ENCODE peak calls at places on chromosome 17, in seven cellular contexts. M is stomach, R is A673, Z is thoracic aorta, O is suprapubic skin, P is cardiac muscle cell, U is AG04450. W is an unnamed sample.

GRCh38 chr17:78653382-78653781 is 76.2 kb upstream of the DNAH17 start:
- DNase-seq in M (no peak), U (no peak), P (no peak), R (no peak), Z (no peak), O (no peak), W (no peak)

GRCh38 chr17:29807520-29808361 is 122.3 kb downstream of the SSH2 start:
- DNase-seq in R (peak), Z (no peak), P (peak), M (peak), U (peak), O (no peak), W (peak)

GRCh38 chr17:11412653-11413052 is 171.6 kb downstream of the SHISA6 start:
- DNase-seq in O (no peak), U (no peak), R (peak), P (no peak), Z (no peak), M (no peak), W (peak)

GRCh38 chr17:45228121-45228941 is 6.6 kb downstream of the FMNL1 start:
- DNase-seq in R (no peak), O (no peak), U (no peak), M (no peak), Z (no peak), P (no peak), W (no peak)

GRCh38 chr17:68356520-68356919 is 65.2 kb downstream of the ARSG start:
- DNase-seq in R (no peak), Z (no peak), P (no peak), M (no peak), U (no peak), O (no peak), W (no peak)

GRCh38 chr17:29622337-29623282 is at the start of gene CORO6:
- DNase-seq in R (peak), Z (no peak), U (no peak), M (peak), P (peak), O (no peak), W (no peak)

GRCh38 chr17:13544755-13545154 is 57.0 kb downstream of the HS3ST3A1 start:
- DNase-seq in P (no peak), R (no peak), U (no peak), O (no peak), Z (no peak), M (no peak), W (no peak)

GRCh38 chr17:55117063-55117611 is 147.6 kb upstream of the HLF start:
- DNase-seq in M (no peak), R (peak), O (no peak), P (no peak), U (no peak), Z (no peak), W (no peak)

GRCh38 chr17:75542184-75542583 is 16.7 kb downstream of the LLGL2 start:
- DNase-seq in Z (no peak), R (no peak), O (no peak), M (peak), U (no peak), P (no peak), W (no peak)

GRCh38 chr17:3447625-3448024 is 14.0 kb upstream of the OR1E2 start:
- DNase-seq in M (no peak), P (no peak), O (no peak), R (peak), U (no peak), Z (no peak), W (no peak)

GRCh38 chr17:2551493-2551892 is 39.8 kb upstream of the METTL16 start:
- DNase-seq in R (no peak), O (no peak), P (peak), Z (no peak), U (no peak), M (no peak), W (no peak)

GRCh38 chr17:13864551-13864950 is 204.8 kb upstream of the COX10 start:
- DNase-seq in P (no peak), O (no peak), M (no peak), U (no peak), R (no peak), Z (no peak), W (no peak)

GRCh38 chr17:68539536-68540469 is 27.6 kb downstream of the PRKAR1A start:
- DNase-seq in O (no peak), Z (no peak), U (no peak), R (no peak), M (peak), P (peak), W (peak)

GRCh38 chr17:46853896-46854444 is 2.6 kb downstream of the WNT9B start:
- DNase-seq in M (no peak), U (no peak), O (no peak), R (no peak), Z (no peak), P (no peak), W (no peak)

GRCh38 chr17:46850688-46851028 is 725 bp upstream of the WNT9B start:
- DNase-seq in Z (no peak), R (no peak), P (no peak), O (no peak), U (no peak), M (no peak), W (no peak)

GRCh38 chr17:46848534-46848933 is 2.8 kb upstream of the WNT9B start:
- DNase-seq in R (no peak), P (no peak), M (no peak), O (no peak), U (no peak), Z (no peak), W (no peak)

GRCh38 chr17:46854515-46854914 is 3.1 kb downstream of the WNT9B start:
- DNase-seq in P (no peak), R (no peak), U (no peak), M (no peak), O (no peak), Z (no peak), W (no peak)

DNA sequence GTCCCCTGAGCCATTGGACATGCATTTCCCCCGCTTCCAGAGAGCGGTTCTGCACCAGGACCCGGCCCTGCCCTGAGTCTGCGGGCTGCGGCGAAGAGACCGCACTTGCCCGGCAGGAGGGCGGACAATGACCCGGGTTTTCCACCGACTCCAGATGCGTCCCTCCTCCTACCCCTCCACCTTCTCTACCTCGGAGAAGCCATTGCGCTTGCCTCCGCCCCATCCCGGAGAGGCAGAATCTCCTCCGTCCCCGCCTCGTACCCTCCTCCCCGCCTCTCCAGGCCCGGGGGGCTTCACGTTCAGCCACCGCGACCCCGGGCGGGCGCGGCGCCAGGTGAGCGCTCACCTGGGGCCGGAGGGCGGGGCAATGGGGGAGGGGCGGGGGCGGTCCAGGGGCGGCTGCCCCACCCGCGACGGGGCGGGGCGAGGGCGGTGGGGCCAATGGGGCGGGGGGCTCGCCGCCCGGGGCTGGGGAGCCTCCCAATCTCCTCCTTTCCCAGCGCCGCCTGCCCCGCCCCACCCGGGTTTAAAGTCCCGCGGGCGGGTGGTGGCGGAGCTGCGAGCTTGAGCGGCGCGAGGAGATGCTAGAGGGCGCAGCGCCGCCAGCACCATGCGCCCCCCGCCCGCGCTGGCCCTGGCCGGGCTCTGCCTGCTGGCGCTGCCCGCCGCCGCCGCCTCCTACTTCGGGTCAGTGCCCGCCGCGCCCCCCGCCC is at the start of gene WNT9B:
- DNase-seq in O (no peak), U (no peak), M (peak), R (peak), Z (no peak), P (peak), W (no peak)
- H3K4me3 ChIP-seq in O (peak), U (peak), M (peak), R (peak), Z (peak), P (peak), W (peak)

GRCh38 chr17:40122466-40122943 is 734 bp downstream of the MSL1 start:
- DNase-seq in P (peak), M (no peak), Z (no peak), R (no peak), O (peak), U (no peak), W (peak)
- TF ChIP-seq CTCF in P (no peak), M (no peak), Z (no peak), R (no peak), O (peak), U (peak), W (no peak)

GRCh38 chr17:7575959-7576358 is 3.5 kb upstream of the CD68 start:
- DNase-seq in R (no peak), U (no peak), P (no peak), O (no peak), M (no peak), Z (no peak), W (no peak)
- H3K27ac ChIP-seq in R (peak), U (no peak), P (peak), O (no peak), M (peak), Z (peak), W (no peak)

DNA sequence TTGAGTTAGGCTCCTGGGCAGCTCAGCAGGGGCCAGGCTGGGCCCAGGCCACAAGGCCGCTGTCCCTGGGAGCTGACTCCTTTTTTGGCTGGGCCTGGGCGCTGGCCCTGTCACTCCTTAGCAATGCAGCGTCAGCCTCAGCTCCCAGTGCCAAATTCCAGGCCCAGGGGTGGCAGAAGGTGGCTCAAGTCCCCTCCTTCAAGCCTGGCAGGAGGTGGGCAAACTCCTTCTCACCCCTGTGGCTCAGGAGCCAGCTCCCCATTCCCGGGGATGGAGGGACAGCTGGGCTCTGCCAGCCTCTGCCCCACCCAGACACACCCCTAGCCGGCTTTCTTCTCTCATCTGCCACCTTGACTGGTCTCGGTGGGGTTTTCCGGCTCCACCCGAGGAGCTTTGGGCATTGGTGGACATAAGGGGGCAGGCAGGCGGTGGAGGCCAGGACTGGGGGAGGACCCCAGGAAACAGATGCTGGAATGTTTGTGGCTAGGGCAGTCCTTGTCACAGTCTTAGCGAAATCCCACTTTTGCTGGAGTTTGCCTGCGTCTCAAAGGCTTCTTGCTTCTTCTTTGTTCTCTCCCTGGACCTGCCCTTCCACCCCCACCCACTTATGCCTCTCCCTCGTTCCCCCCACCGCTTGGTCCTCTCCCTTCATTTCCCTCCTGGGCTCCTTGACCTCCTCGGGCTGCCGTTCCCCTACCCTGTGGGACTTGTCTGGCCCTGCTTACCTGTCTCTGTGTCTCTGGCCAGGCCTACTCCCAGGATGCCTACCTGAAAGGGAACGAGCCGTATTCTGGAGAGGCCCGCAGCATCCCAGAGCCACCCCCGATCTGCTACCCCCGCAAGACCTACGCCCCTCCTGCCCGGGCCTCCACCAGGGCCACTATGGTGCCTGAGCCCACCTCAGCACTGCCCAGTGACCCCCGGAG is 37.4 kb downstream of the ARHGAP23 start:
- DNase-seq in U (no peak), O (peak), M (peak), Z (peak), P (no peak), R (no peak), W (no peak)
- H3K4me3 ChIP-seq in U (peak), O (peak), M (peak), Z (peak), P (no peak), R (peak), W (peak)

DNA sequence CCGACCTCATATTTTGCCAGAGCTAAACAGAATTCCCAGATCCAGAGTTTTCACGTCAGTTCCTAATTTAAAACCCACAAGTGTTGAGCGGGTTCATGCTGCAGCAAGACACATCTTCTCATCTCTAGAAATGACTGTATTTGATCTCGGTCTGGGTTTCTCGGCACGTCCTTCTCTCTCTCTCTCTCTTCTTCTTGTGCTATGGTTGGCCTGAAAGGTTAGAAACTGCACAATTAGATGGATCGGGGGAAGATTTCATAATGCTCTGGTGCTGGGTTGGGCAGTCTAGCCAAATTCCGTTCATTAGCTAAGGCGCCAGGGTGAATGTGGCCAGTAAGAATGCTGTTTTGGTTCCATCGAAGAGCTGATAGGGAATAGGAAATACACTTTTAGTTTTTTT is 158.9 kb upstream of the NOG start:
- DNase-seq in O (no peak), Z (no peak), P (no peak), U (no peak), R (no peak), M (no peak), W (no peak)
- TF ChIP-seq CTCF in O (no peak), Z (no peak), P (no peak), U (no peak), R (no peak), M (no peak), W (no peak)

DNA sequence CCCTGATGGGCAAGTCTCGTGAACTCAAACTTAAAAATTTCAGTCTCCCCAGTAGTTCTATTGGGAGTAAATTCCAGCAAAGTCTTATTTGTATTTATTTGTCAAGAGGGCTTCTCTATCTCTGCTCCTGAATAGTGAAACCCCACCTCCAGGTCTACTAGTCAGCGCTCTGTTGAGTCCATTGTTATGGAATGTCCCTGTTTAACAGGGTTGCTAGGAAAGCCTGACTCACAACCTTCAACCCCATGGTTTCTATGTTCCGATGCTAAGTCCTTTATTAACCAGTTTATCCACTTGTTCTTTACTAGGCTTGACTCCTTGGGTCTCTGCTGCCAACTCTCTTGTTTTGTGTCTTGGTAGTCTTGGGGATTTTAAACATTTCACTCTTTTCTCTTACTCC is 250.7 kb upstream of the MYOCD start:
- DNase-seq in U (peak), Z (no peak), O (no peak), R (no peak), M (no peak), P (no peak), W (no peak)
- H3K27ac ChIP-seq in U (no peak), Z (peak), O (no peak), R (no peak), M (peak), P (no peak), W (no peak)